ENCODE peak calls at places on chromosome 5, in seven cellular contexts. One of them, this sample, is unnamed.

GRCh38 chr5:174045470-174046025 is at the start of gene NSG2:
- DNase-seq in lower leg skin: peak
- DNase-seq in right lobe of liver: peak
- DNase-seq in HCT116: peak
- DNase-seq in ovary: peak
- DNase-seq in heart left ventricle: peak
- DNase-seq in body of pancreas: peak
- DNase-seq in this sample: peak

GRCh38 chr5:110968246-110969005 is 103.1 kb upstream of the TSLP start:
- DNase-seq in lower leg skin: no peak
- DNase-seq in right lobe of liver: no peak
- DNase-seq in HCT116: no peak
- DNase-seq in ovary: no peak
- DNase-seq in heart left ventricle: no peak
- DNase-seq in body of pancreas: no peak
- DNase-seq in this sample: no peak

GRCh38 chr5:95712347-95712958 is 18.7 kb upstream of the RHOBTB3 start:
- DNase-seq in lower leg skin: no peak
- DNase-seq in right lobe of liver: no peak
- DNase-seq in HCT116: peak
- DNase-seq in ovary: no peak
- DNase-seq in heart left ventricle: no peak
- DNase-seq in body of pancreas: no peak
- DNase-seq in this sample: no peak

GRCh38 chr5:126961702-126962101 is 68.7 kb downstream of the MARCHF3 start:
- DNase-seq in lower leg skin: no peak
- DNase-seq in right lobe of liver: no peak
- DNase-seq in HCT116: no peak
- DNase-seq in ovary: no peak
- DNase-seq in heart left ventricle: no peak
- DNase-seq in body of pancreas: no peak
- DNase-seq in this sample: no peak

GRCh38 chr5:118996098-118996497 is 7.8 kb upstream of the DTWD2 start:
- DNase-seq in lower leg skin: no peak
- DNase-seq in right lobe of liver: no peak
- DNase-seq in HCT116: no peak
- DNase-seq in ovary: no peak
- DNase-seq in heart left ventricle: no peak
- DNase-seq in body of pancreas: no peak
- DNase-seq in this sample: no peak

GRCh38 chr5:95284512-95285405 is at the start of gene MCTP1:
- DNase-seq in lower leg skin: no peak
- DNase-seq in right lobe of liver: peak
- DNase-seq in HCT116: no peak
- DNase-seq in ovary: no peak
- DNase-seq in heart left ventricle: no peak
- DNase-seq in body of pancreas: peak
- DNase-seq in this sample: no peak

GRCh38 chr5:97164846-97165245 is 18.2 kb downstream of the RIOK2 start:
- DNase-seq in lower leg skin: no peak
- DNase-seq in right lobe of liver: no peak
- DNase-seq in HCT116: no peak
- DNase-seq in ovary: no peak
- DNase-seq in heart left ventricle: no peak
- DNase-seq in body of pancreas: no peak
- DNase-seq in this sample: no peak

GRCh38 chr5:170408866-170409265 is 19.7 kb upstream of the KCNMB1 start:
- DNase-seq in lower leg skin: no peak
- DNase-seq in right lobe of liver: no peak
- DNase-seq in HCT116: no peak
- DNase-seq in ovary: no peak
- DNase-seq in heart left ventricle: no peak
- DNase-seq in body of pancreas: no peak
- DNase-seq in this sample: no peak

GRCh38 chr5:141783599-141784296 is 94.5 kb downstream of the PCDH1 start:
- DNase-seq in lower leg skin: no peak
- DNase-seq in right lobe of liver: no peak
- DNase-seq in HCT116: no peak
- DNase-seq in ovary: no peak
- DNase-seq in heart left ventricle: no peak
- DNase-seq in body of pancreas: no peak
- DNase-seq in this sample: no peak

GRCh38 chr5:11502783-11503182 is 401.5 kb downstream of the CTNND2 start:
- DNase-seq in lower leg skin: no peak
- DNase-seq in right lobe of liver: no peak
- DNase-seq in HCT116: no peak
- DNase-seq in ovary: no peak
- DNase-seq in heart left ventricle: no peak
- DNase-seq in body of pancreas: no peak
- DNase-seq in this sample: no peak

GRCh38 chr5:2293906-2294305 is 411.2 kb upstream of the IRX4 start:
- DNase-seq in lower leg skin: peak
- DNase-seq in right lobe of liver: no peak
- DNase-seq in HCT116: no peak
- DNase-seq in ovary: no peak
- DNase-seq in heart left ventricle: no peak
- DNase-seq in body of pancreas: no peak
- DNase-seq in this sample: no peak

GRCh38 chr5:93371893-93372292 is 209.1 kb downstream of the NR2F1-AS1 start:
- DNase-seq in lower leg skin: no peak
- DNase-seq in right lobe of liver: no peak
- DNase-seq in HCT116: no peak
- DNase-seq in ovary: no peak
- DNase-seq in heart left ventricle: no peak
- DNase-seq in body of pancreas: no peak
- DNase-seq in this sample: no peak
- TF ChIP-seq CTCF in lower leg skin: no peak
- TF ChIP-seq CTCF in right lobe of liver: no peak
- TF ChIP-seq CTCF in HCT116: no peak
- TF ChIP-seq CTCF in ovary: no peak
- TF ChIP-seq CTCF in heart left ventricle: no peak
- TF ChIP-seq CTCF in body of pancreas: no peak
- TF ChIP-seq CTCF in this sample: no peak

GRCh38 chr5:147403659-147404640 is 105.9 kb downstream of the DPYSL3 start:
- DNase-seq in lower leg skin: peak
- DNase-seq in right lobe of liver: no peak
- DNase-seq in HCT116: peak
- DNase-seq in ovary: peak
- DNase-seq in heart left ventricle: peak
- DNase-seq in body of pancreas: no peak
- DNase-seq in this sample: peak
- TF ChIP-seq POLR2A in lower leg skin: no peak
- TF ChIP-seq POLR2A in right lobe of liver: no peak
- TF ChIP-seq POLR2A in HCT116: no peak
- TF ChIP-seq POLR2A in ovary: no peak
- TF ChIP-seq POLR2A in heart left ventricle: no peak
- TF ChIP-seq POLR2A in body of pancreas: no peak
- TF ChIP-seq POLR2A in this sample: no peak

GRCh38 chr5:32916648-32917047 is 205.5 kb downstream of the NPR3 start:
- DNase-seq in lower leg skin: no peak
- DNase-seq in right lobe of liver: no peak
- DNase-seq in HCT116: peak
- DNase-seq in ovary: no peak
- DNase-seq in heart left ventricle: no peak
- DNase-seq in body of pancreas: peak
- DNase-seq in this sample: no peak
- TF ChIP-seq CTCF in lower leg skin: no peak
- TF ChIP-seq CTCF in right lobe of liver: peak
- TF ChIP-seq CTCF in HCT116: peak
- TF ChIP-seq CTCF in ovary: no peak
- TF ChIP-seq CTCF in heart left ventricle: no peak
- TF ChIP-seq CTCF in body of pancreas: peak
- TF ChIP-seq CTCF in this sample: peak

GRCh38 chr5:50665091-50665490 is 1.3 kb upstream of the PARP8 start:
- DNase-seq in lower leg skin: no peak
- DNase-seq in right lobe of liver: no peak
- DNase-seq in HCT116: no peak
- DNase-seq in ovary: no peak
- DNase-seq in heart left ventricle: no peak
- DNase-seq in body of pancreas: no peak
- DNase-seq in this sample: no peak

GRCh38 chr5:50666261-50667078 is at the start of gene PARP8:
- DNase-seq in lower leg skin: peak
- DNase-seq in right lobe of liver: peak
- DNase-seq in HCT116: no peak
- DNase-seq in ovary: peak
- DNase-seq in heart left ventricle: peak
- DNase-seq in body of pancreas: peak
- DNase-seq in this sample: peak

GRCh38 chr5:50663636-50664035 is 2.8 kb upstream of the PARP8 start:
- DNase-seq in lower leg skin: peak
- DNase-seq in right lobe of liver: no peak
- DNase-seq in HCT116: no peak
- DNase-seq in ovary: no peak
- DNase-seq in heart left ventricle: peak
- DNase-seq in body of pancreas: no peak
- DNase-seq in this sample: peak

GRCh38 chr5:50667079-50667652 is 729 bp downstream of the PARP8 start:
- DNase-seq in lower leg skin: peak
- DNase-seq in right lobe of liver: peak
- DNase-seq in HCT116: no peak
- DNase-seq in ovary: peak
- DNase-seq in heart left ventricle: peak
- DNase-seq in body of pancreas: peak
- DNase-seq in this sample: peak

GRCh38 chr5:50667653-50668403 is 1.4 kb downstream of the PARP8 start:
- DNase-seq in lower leg skin: peak
- DNase-seq in right lobe of liver: peak
- DNase-seq in HCT116: no peak
- DNase-seq in ovary: peak
- DNase-seq in heart left ventricle: peak
- DNase-seq in body of pancreas: peak
- DNase-seq in this sample: peak
- TF ChIP-seq POLR2A in lower leg skin: no peak
- TF ChIP-seq POLR2A in right lobe of liver: peak
- TF ChIP-seq POLR2A in HCT116: no peak
- TF ChIP-seq POLR2A in ovary: no peak
- TF ChIP-seq POLR2A in heart left ventricle: no peak
- TF ChIP-seq POLR2A in body of pancreas: peak
- TF ChIP-seq POLR2A in this sample: peak

This sample was measured in transverse colon.